ENCODE peak calls at places on chromosome 10, in five cellular contexts. S, N, J, T and E are unnamed samples.

GRCh38 chr10:79093658-79094411 is 25.1 kb downstream of the ZMIZ1 start:
- DNase-seq in S (no peak), J (no peak), T (peak), N (no peak), E (no peak)

GRCh38 chr10:49737474-49738201 is 24.5 kb downstream of the OGDHL start:
- DNase-seq in S (no peak), T (no peak), N (no peak), J (no peak), E (no peak)

GRCh38 chr10:1552415-1552814 is 184.9 kb downstream of the ADARB2 start:
- DNase-seq in N (no peak), S (no peak), T (no peak), J (no peak), E (no peak)

GRCh38 chr10:78331391-78331922 is 297.8 kb downstream of the RPS24 start:
- DNase-seq in N (peak), J (peak), T (no peak), S (no peak), E (peak)

GRCh38 chr10:29041512-29042150 is 247.2 kb upstream of the LYZL1 start:
- DNase-seq in T (no peak), J (no peak), S (no peak), N (no peak), E (no peak)

GRCh38 chr10:113457408-113457807 is 95.4 kb upstream of the HABP2 start:
- DNase-seq in T (no peak), N (no peak), J (no peak), S (no peak), E (no peak)

GRCh38 chr10:76327441-76327840 is 896.0 kb downstream of the LRMDA start:
- DNase-seq in J (no peak), N (no peak), S (no peak), T (no peak), E (no peak)

GRCh38 chr10:124119216-124119615 is 25.8 kb upstream of the CHST15 start:
- DNase-seq in N (no peak), T (no peak), J (no peak), S (no peak), E (no peak)

GRCh38 chr10:49115015-49115795 is at the start of gene VSTM4:
- DNase-seq in J (peak), T (no peak), S (no peak), N (no peak), E (no peak)

GRCh38 chr10:70432561-70433263 is 8.8 kb downstream of the NODAL start:
- DNase-seq in J (no peak), T (no peak), S (no peak), N (no peak), E (no peak)

GRCh38 chr10:128067691-128068397 is 58.4 kb downstream of the MKI67 start:
- DNase-seq in S (no peak), J (no peak), T (no peak), N (no peak), E (no peak)

GRCh38 chr10:19847321-19847720 is 31.1 kb downstream of the PLXDC2 start:
- DNase-seq in N (no peak), J (no peak), T (no peak), S (no peak), E (no peak)

GRCh38 chr10:8758029-8758428 is 703.5 kb downstream of the GATA3 start:
- DNase-seq in J (no peak), S (no peak), T (no peak), N (no peak), E (no peak)

GRCh38 chr10:77500754-77501151 is 136.9 kb downstream of the KCNMA1 start:
- DNase-seq in T (no peak), J (no peak), N (no peak), S (no peak), E (no peak)

GRCh38 chr10:34689053-34689452 is 126.0 kb downstream of the PARD3 start:
- DNase-seq in T (no peak), S (no peak), N (no peak), J (peak), E (no peak)

GRCh38 chr10:93596539-93596938 is 4.5 kb downstream of the RBP4 start:
- DNase-seq in N (no peak), J (no peak), T (no peak), S (no peak), E (no peak)

GRCh38 chr10:784377-784758 is 94.9 kb upstream of the DIP2C start:
- DNase-seq in T (no peak), J (no peak), N (no peak), S (peak), E (no peak)

GRCh38 chr10:3067045-3067858 is at the start of gene PFKP:
- DNase-seq in T (peak), N (peak), J (peak), S (no peak), E (no peak)

GRCh38 chr10:132906106-132906505 is 36.3 kb downstream of the CFAP46 start:
- DNase-seq in N (no peak), T (no peak), J (no peak), S (no peak), E (no peak)

GRCh38 chr10:49388161-49388560 is 7.7 kb downstream of the DRGX start:
- DNase-seq in J (no peak), S (no peak), T (no peak), N (no peak), E (no peak)

GRCh38 chr10:117460846-117461765 is 81.4 kb upstream of the EMX2 start:
- DNase-seq in S (no peak), J (peak), N (no peak), T (no peak), E (no peak)

GRCh38 chr10:24726626-24727025 is 2.9 kb upstream of the ARHGAP21 start:
- DNase-seq in T (no peak), J (no peak), N (no peak), S (no peak), E (no peak)

GRCh38 chr10:32938554-32939061 is 19.4 kb downstream of the ITGB1 start:
- DNase-seq in S (no peak), J (peak), T (no peak), N (no peak), E (no peak)

GRCh38 chr10:61752111-61753011 is 89.6 kb downstream of the CABCOCO1 start:
- DNase-seq in N (no peak), S (no peak), J (peak), T (no peak), E (no peak)